ENCODE peak calls at places on chromosomes 5 and 9, in four cellular contexts. One of them, this sample, is unnamed.

GRCh38 chr9:95268681-95269080 is 48.8 kb downstream of the FANCC start:
- DNase-seq in K562: no peak
- DNase-seq in A549: peak; percentile 21
- DNase-seq in HepG2: peak; percentile 69
- DNase-seq in this sample: peak; percentile 32

GRCh38 chr9:134630393-134630790 is 11.2 kb upstream of the COL5A1 start:
- DNase-seq in HepG2: no peak
- DNase-seq in A549: no peak
- DNase-seq in K562: no peak
- DNase-seq in this sample: no peak

GRCh38 chr9:91711755-91712591 is 238.1 kb downstream of the ROR2 start:
- DNase-seq in HepG2: no peak
- DNase-seq in A549: no peak
- DNase-seq in K562: no peak
- DNase-seq in this sample: no peak

GRCh38 chr5:154303133-154303532 is 112.6 kb downstream of the GALNT10 start:
- DNase-seq in A549: no peak
- DNase-seq in HepG2: no peak
- DNase-seq in K562: no peak
- DNase-seq in this sample: no peak

GRCh38 chr9:83639266-83639665 is 16.3 kb downstream of the IDNK start:
- DNase-seq in HepG2: no peak
- DNase-seq in A549: no peak
- DNase-seq in K562: no peak
- DNase-seq in this sample: no peak

GRCh38 chr5:172956228-172956627 is 3.0 kb upstream of the RPL26L1 start:
- DNase-seq in K562: no peak
- DNase-seq in HepG2: no peak
- DNase-seq in A549: no peak
- DNase-seq in this sample: no peak

GRCh38 chr5:102755691-102756371 is 726 bp downstream of the PAM start:
- DNase-seq in A549: peak; percentile 62
- DNase-seq in HepG2: peak; percentile 76
- DNase-seq in K562: peak; percentile 18
- DNase-seq in this sample: peak; percentile 58

GRCh38 chr5:167096816-167097215 is 1194.6 kb upstream of the WWC1 start:
- DNase-seq in K562: no peak
- DNase-seq in A549: no peak
- DNase-seq in HepG2: no peak
- DNase-seq in this sample: no peak

GRCh38 chr5:170277953-170278352 is 19.6 kb downstream of the LCP2 start:
- DNase-seq in HepG2: no peak
- DNase-seq in A549: no peak
- DNase-seq in K562: no peak
- DNase-seq in this sample: peak; percentile 22

GRCh38 chr5:155839251-155840037 is 487.5 kb upstream of the SGCD start:
- DNase-seq in HepG2: no peak
- DNase-seq in A549: peak; percentile 3
- DNase-seq in K562: no peak
- DNase-seq in this sample: peak; percentile 12

GRCh38 chr9:6502399-6502798 is 89.4 kb downstream of the UHRF2 start:
- DNase-seq in A549: no peak
- DNase-seq in HepG2: no peak
- DNase-seq in K562: no peak
- DNase-seq in this sample: no peak

GRCh38 chr5:36655171-36655570 is 48.8 kb downstream of the SLC1A3 start:
- DNase-seq in A549: no peak
- DNase-seq in HepG2: no peak
- DNase-seq in K562: no peak
- DNase-seq in this sample: no peak

GRCh38 chr9:85258823-85259370 is 482.9 kb downstream of the AGTPBP1 start:
- DNase-seq in A549: peak; percentile 60
- DNase-seq in K562: peak; percentile 7
- DNase-seq in HepG2: peak; percentile 39
- DNase-seq in this sample: peak; percentile 75

GRCh38 chr5:108655750-108656450 is 91.8 kb upstream of the FER start:
- DNase-seq in K562: no peak
- DNase-seq in A549: no peak
- DNase-seq in HepG2: no peak
- DNase-seq in this sample: no peak

DNA sequence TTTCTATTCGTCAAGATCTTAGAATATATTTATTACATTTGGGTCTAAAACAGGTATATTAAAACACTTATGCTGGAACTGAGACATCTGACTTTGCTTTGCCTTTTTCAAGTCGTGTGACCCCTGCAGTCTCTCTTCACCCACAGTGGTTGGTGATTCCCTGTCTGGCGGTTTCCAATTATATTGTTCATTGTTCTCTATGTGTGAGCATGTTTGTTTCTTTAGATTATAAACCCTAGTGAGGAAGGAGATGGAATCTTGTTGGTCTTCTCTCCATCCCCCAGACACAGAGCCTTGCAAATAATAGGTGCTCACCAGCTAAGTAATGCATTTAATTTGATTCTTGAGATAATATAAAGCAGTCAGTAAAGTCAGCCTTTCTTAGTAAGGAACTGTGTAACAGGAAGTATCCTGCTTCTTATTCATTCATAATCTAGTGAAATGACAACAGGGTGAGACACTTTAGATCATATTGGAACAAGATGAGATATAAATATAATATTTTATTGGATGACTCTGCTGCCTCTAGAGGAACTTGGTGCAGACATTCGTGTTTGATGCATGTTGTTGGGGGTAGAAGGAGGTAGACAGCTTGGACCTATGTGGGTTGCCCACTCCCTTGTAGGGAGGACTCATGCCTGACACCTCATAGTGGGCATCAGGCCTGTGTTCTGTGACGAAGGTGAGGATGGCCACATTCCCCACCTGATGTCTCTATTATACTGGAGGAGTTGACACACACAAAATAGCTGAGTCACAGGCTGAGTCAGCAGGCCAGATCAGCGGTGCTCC is 88.1 kb downstream of the FGF1 start:
- DNase-seq in HepG2: peak; percentile 32
- DNase-seq in K562: peak; percentile 39
- DNase-seq in A549: peak; percentile 50
- DNase-seq in this sample: peak; percentile 35
- TF ChIP-seq NR3C1 in HepG2: no peak
- TF ChIP-seq NR3C1 in K562: no peak
- TF ChIP-seq NR3C1 in A549: no peak
- TF ChIP-seq NR3C1 in this sample: no peak

DNA sequence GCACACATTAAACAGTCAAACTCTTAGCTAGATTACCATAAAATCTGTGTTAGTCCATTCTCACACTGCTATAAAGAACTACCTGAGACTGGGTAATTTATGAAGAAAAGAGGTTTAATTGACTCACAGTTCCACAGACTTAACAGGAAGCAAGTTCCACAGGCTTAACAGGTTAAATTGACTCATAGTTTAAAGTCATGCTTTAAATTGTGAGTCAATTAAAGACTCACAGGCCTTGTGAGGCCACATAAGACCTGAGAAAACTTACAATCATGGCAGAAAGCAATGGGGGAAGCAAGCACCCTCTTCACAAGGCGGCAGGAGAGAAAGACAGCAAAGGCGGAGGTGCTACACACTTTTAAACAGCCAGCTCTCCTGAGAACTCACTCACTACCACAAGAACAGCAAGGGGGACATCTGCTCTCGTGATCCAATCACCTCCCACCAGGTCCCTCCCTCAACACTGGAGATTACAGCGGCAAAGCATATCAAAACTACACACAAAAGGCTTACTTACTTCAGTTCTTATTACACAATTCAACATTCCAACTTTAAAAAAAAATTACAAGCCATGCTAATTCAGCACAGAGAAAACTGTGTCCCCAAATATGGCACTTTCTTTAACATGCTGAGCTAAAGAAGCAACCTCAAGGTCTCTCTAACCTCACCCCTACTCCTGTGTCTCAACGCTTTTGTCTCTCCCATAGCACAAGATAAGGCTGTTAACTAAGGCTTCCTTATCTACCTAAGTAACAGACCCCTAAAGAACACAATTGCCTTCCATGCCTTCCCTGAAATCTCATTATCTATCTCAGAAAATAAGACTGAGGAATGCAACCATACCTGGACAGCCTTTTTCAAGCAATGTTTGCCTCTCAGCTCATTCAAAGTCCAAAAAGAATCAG is 805.1 kb downstream of the NR2F1-AS1 start:
- DNase-seq in K562: no peak
- DNase-seq in A549: no peak
- DNase-seq in HepG2: no peak
- DNase-seq in this sample: no peak
- TF ChIP-seq NR3C1 in K562: no peak
- TF ChIP-seq NR3C1 in A549: no peak
- TF ChIP-seq NR3C1 in HepG2: no peak
- TF ChIP-seq NR3C1 in this sample: no peak

DNA sequence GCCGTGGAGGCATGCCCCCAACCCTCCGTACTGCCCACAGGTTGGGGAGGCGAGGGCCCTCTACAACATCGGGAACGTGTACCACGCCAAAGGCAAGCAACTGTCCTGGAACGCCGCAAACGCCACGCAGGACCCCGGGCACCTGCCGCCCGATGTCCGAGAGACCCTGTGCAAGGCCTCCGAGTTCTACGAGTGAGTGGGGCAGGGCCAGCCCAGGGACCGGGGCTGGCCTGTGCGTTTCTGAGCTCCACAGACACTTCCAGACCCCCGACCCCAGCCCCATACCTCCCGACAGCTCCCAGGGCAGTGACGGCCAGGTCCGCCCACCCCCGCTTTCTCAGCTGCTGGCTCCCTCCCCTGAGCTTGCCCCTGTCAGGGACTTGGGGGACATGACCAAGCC is 9.5 kb downstream of the GPSM1 start:
- DNase-seq in HepG2: no peak
- DNase-seq in A549: no peak
- DNase-seq in K562: no peak
- DNase-seq in this sample: no peak
- TF ChIP-seq NR3C1 in HepG2: no peak
- TF ChIP-seq NR3C1 in A549: no peak
- TF ChIP-seq NR3C1 in K562: no peak
- TF ChIP-seq NR3C1 in this sample: no peak

DNA sequence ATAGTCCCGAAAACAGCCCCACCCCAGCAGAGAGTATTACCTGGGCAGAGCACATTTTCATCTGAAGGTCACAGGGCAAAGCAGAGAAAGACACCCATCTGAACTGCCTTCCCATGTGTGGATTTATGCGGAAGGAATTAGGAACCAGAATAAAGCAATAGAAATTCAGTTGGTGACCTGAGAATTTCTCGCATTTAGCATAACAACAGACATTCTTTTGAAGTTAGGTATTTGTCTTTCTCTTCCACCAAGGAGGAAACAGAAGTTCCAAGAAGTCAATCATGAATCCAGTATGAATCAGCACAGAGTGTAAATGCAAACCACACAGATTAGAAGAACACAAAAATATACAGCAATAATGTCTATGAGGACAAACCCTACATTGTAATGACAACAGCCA is 515.2 kb upstream of the BRINP1 start:
- DNase-seq in HepG2: no peak
- DNase-seq in K562: no peak
- DNase-seq in A549: no peak
- DNase-seq in this sample: no peak
- TF ChIP-seq NR3C1 in HepG2: no peak
- TF ChIP-seq NR3C1 in K562: no peak
- TF ChIP-seq NR3C1 in A549: no peak
- TF ChIP-seq NR3C1 in this sample: no peak

GRCh38 chr9:126605792-126606482 is 7.8 kb upstream of the LMX1B start:
- DNase-seq in K562: no peak
- DNase-seq in A549: no peak
- DNase-seq in HepG2: no peak
- DNase-seq in this sample: no peak
- TF ChIP-seq NR3C1 in K562: no peak
- TF ChIP-seq NR3C1 in A549: no peak
- TF ChIP-seq NR3C1 in HepG2: no peak
- TF ChIP-seq NR3C1 in this sample: no peak

GRCh38 chr5:139458580-139459407 is 3.7 kb downstream of the ECSCR start:
- DNase-seq in HepG2: no peak
- DNase-seq in K562: no peak
- DNase-seq in A549: no peak
- DNase-seq in this sample: no peak
- TF ChIP-seq NR3C1 in HepG2: no peak
- TF ChIP-seq NR3C1 in K562: no peak
- TF ChIP-seq NR3C1 in A549: no peak
- TF ChIP-seq NR3C1 in this sample: no peak

DNA sequence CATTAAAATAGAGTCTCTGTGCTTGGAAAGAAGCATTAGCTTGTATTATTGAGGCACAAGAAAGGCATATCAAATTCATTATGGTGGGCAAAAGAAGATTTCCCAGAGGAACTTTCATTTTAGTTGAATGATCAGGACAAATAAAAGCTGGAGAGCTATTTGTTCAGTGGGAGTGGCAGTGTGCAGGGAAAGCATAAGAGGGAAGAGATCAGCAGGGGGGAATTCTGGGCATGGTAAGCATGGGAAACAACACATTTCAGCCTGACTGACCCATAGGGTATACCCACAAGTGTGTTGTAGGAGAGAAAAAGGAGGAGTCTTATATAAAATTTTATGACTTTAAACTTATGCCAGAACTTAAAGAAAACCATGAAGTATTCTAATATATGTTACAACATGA is 167.7 kb upstream of the RASA1 start:
- DNase-seq in A549: no peak
- DNase-seq in K562: no peak
- DNase-seq in HepG2: no peak
- DNase-seq in this sample: no peak
- TF ChIP-seq NR3C1 in A549: no peak
- TF ChIP-seq NR3C1 in K562: no peak
- TF ChIP-seq NR3C1 in HepG2: no peak
- TF ChIP-seq NR3C1 in this sample: no peak

GRCh38 chr9:21995652-21996275 is 1.2 kb downstream of the CDKN2B-AS1 start:
- DNase-seq in K562: no peak
- DNase-seq in A549: no peak
- DNase-seq in HepG2: no peak
- DNase-seq in this sample: peak; percentile 49

GRCh38 chr9:21993893-21994525 is at the start of gene CDKN2A:
- DNase-seq in HepG2: no peak
- DNase-seq in K562: no peak
- DNase-seq in A549: no peak
- DNase-seq in this sample: peak; percentile 50

GRCh38 chr9:21993007-21993406 is 1.2 kb downstream of the CDKN2A start:
- DNase-seq in A549: no peak
- DNase-seq in HepG2: no peak
- DNase-seq in K562: no peak
- DNase-seq in this sample: no peak

GRCh38 chr9:21994996-21995651 is 533 bp downstream of the CDKN2B-AS1 start:
- DNase-seq in HepG2: no peak
- DNase-seq in K562: no peak
- DNase-seq in A549: no peak
- DNase-seq in this sample: peak; percentile 79

GRCh38 chr9:21994526-21994995 is at the start of gene CDKN2B-AS1:
- DNase-seq in HepG2: no peak
- DNase-seq in K562: no peak
- DNase-seq in A549: no peak
- DNase-seq in this sample: peak; percentile 44
- TF ChIP-seq NR3C1 in HepG2: no peak
- TF ChIP-seq NR3C1 in K562: no peak
- TF ChIP-seq NR3C1 in A549: no peak
- TF ChIP-seq NR3C1 in this sample: no peak